ENCODE peak calls at places on chromosomes 5 and 9, in seven cellular contexts. One of them, this sample, is unnamed.

GRCh38 chr9:94894111-94894699 is 167.7 kb downstream of the AOPEP start:
- DNase-seq in BE2C: no peak
- DNase-seq in lung: no peak
- DNase-seq in AG09309: no peak
- DNase-seq in MM.1S: no peak
- DNase-seq in CD8-positive, alpha-beta T cell: no peak
- DNase-seq in foreskin fibroblast: no peak
- DNase-seq in this sample: no peak

GRCh38 chr5:131250749-131251148 is 13.1 kb upstream of the CDC42SE2 start:
- DNase-seq in BE2C: no peak
- DNase-seq in lung: no peak
- DNase-seq in AG09309: no peak
- DNase-seq in MM.1S: no peak
- DNase-seq in CD8-positive, alpha-beta T cell: no peak
- DNase-seq in foreskin fibroblast: no peak
- DNase-seq in this sample: no peak

GRCh38 chr9:93612052-93612795 is 35.8 kb downstream of the PHF2 start:
- DNase-seq in BE2C: no peak
- DNase-seq in lung: no peak
- DNase-seq in AG09309: no peak
- DNase-seq in MM.1S: no peak
- DNase-seq in CD8-positive, alpha-beta T cell: no peak
- DNase-seq in foreskin fibroblast: no peak
- DNase-seq in this sample: no peak

GRCh38 chr9:91727316-91727861 is 222.6 kb downstream of the ROR2 start:
- DNase-seq in BE2C: peak
- DNase-seq in lung: no peak
- DNase-seq in AG09309: no peak
- DNase-seq in MM.1S: peak
- DNase-seq in CD8-positive, alpha-beta T cell: no peak
- DNase-seq in foreskin fibroblast: peak
- DNase-seq in this sample: peak

GRCh38 chr5:167271061-167271460 is 1020.4 kb upstream of the WWC1 start:
- DNase-seq in BE2C: no peak
- DNase-seq in lung: no peak
- DNase-seq in AG09309: no peak
- DNase-seq in MM.1S: no peak
- DNase-seq in CD8-positive, alpha-beta T cell: no peak
- DNase-seq in foreskin fibroblast: no peak
- DNase-seq in this sample: no peak

GRCh38 chr9:6433405-6433804 is 20.4 kb downstream of the UHRF2 start:
- DNase-seq in BE2C: no peak
- DNase-seq in lung: no peak
- DNase-seq in AG09309: no peak
- DNase-seq in MM.1S: no peak
- DNase-seq in CD8-positive, alpha-beta T cell: no peak
- DNase-seq in foreskin fibroblast: peak
- DNase-seq in this sample: no peak

GRCh38 chr5:138435943-138436342 is 2.9 kb upstream of the REEP2 start:
- DNase-seq in BE2C: no peak
- DNase-seq in lung: no peak
- DNase-seq in AG09309: no peak
- DNase-seq in MM.1S: no peak
- DNase-seq in CD8-positive, alpha-beta T cell: no peak
- DNase-seq in foreskin fibroblast: no peak
- DNase-seq in this sample: no peak

GRCh38 chr5:66864240-66864884 is 268.2 kb downstream of the MAST4 start:
- DNase-seq in BE2C: peak
- DNase-seq in lung: no peak
- DNase-seq in AG09309: peak
- DNase-seq in MM.1S: peak
- DNase-seq in CD8-positive, alpha-beta T cell: no peak
- DNase-seq in foreskin fibroblast: peak
- DNase-seq in this sample: no peak

GRCh38 chr5:177249761-177250537 is 53.6 kb downstream of the RAB24 start:
- DNase-seq in BE2C: no peak
- DNase-seq in lung: no peak
- DNase-seq in AG09309: no peak
- DNase-seq in MM.1S: no peak
- DNase-seq in CD8-positive, alpha-beta T cell: no peak
- DNase-seq in foreskin fibroblast: no peak
- DNase-seq in this sample: no peak

GRCh38 chr9:36739538-36740116 is 166.9 kb downstream of the MELK start:
- DNase-seq in BE2C: peak
- DNase-seq in lung: no peak
- DNase-seq in AG09309: no peak
- DNase-seq in MM.1S: no peak
- DNase-seq in CD8-positive, alpha-beta T cell: no peak
- DNase-seq in foreskin fibroblast: no peak
- DNase-seq in this sample: no peak

GRCh38 chr5:84242286-84242685 is 142.4 kb downstream of the EDIL3 start:
- DNase-seq in BE2C: no peak
- DNase-seq in lung: no peak
- DNase-seq in AG09309: peak
- DNase-seq in MM.1S: no peak
- DNase-seq in CD8-positive, alpha-beta T cell: no peak
- DNase-seq in foreskin fibroblast: peak
- DNase-seq in this sample: peak

GRCh38 chr5:119389288-119390065 is 33.7 kb downstream of the TNFAIP8 start:
- DNase-seq in BE2C: no peak
- DNase-seq in lung: no peak
- DNase-seq in AG09309: no peak
- DNase-seq in MM.1S: no peak
- DNase-seq in CD8-positive, alpha-beta T cell: no peak
- DNase-seq in foreskin fibroblast: no peak
- DNase-seq in this sample: no peak

GRCh38 chr5:55634866-55635265 is 77.3 kb downstream of the SLC38A9 start:
- DNase-seq in BE2C: no peak
- DNase-seq in lung: no peak
- DNase-seq in AG09309: no peak
- DNase-seq in MM.1S: no peak
- DNase-seq in CD8-positive, alpha-beta T cell: no peak
- DNase-seq in foreskin fibroblast: no peak
- DNase-seq in this sample: no peak

GRCh38 chr5:68225188-68225910 is 9.8 kb downstream of the PIK3R1 start:
- DNase-seq in BE2C: peak
- DNase-seq in lung: peak
- DNase-seq in AG09309: peak
- DNase-seq in MM.1S: no peak
- DNase-seq in CD8-positive, alpha-beta T cell: no peak
- DNase-seq in foreskin fibroblast: peak
- DNase-seq in this sample: peak

GRCh38 chr5:72380491-72381274 is 60.5 kb downstream of the PTCD2 start:
- DNase-seq in BE2C: no peak
- DNase-seq in lung: no peak
- DNase-seq in AG09309: no peak
- DNase-seq in MM.1S: no peak
- DNase-seq in CD8-positive, alpha-beta T cell: no peak
- DNase-seq in foreskin fibroblast: no peak
- DNase-seq in this sample: no peak

GRCh38 chr5:74870299-74871067 is 4.3 kb upstream of the FAM169A start:
- DNase-seq in BE2C: no peak
- DNase-seq in lung: no peak
- DNase-seq in AG09309: peak
- DNase-seq in MM.1S: no peak
- DNase-seq in CD8-positive, alpha-beta T cell: no peak
- DNase-seq in foreskin fibroblast: no peak
- DNase-seq in this sample: no peak

GRCh38 chr9:70390922-70391321 is 23.5 kb downstream of the KLF9 start:
- DNase-seq in BE2C: no peak
- DNase-seq in lung: no peak
- DNase-seq in AG09309: no peak
- DNase-seq in MM.1S: no peak
- DNase-seq in CD8-positive, alpha-beta T cell: no peak
- DNase-seq in foreskin fibroblast: no peak
- DNase-seq in this sample: no peak

DNA sequence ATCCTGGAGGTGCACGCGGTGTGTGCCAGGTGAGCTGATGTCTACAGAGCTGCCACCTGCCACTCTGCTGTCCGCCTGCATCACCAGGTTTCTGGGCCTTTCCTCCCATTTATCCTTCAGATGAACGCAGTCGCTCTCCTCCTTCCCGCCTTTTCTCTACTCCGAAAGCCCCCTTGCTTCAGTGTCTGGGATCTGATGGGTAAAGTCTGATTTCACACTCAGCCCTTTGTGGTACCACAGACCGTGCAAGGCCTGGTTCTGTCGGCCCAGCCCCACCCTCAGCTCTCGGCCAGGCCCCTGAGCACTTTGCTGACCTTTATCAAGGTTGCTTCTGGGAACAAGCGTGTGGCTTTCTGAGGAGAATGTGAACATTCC is 32.5 kb downstream of the GLT6D1 start:
- DNase-seq in BE2C: no peak
- DNase-seq in lung: peak
- DNase-seq in AG09309: no peak
- DNase-seq in MM.1S: no peak
- DNase-seq in CD8-positive, alpha-beta T cell: no peak
- DNase-seq in foreskin fibroblast: no peak
- DNase-seq in this sample: no peak
- H3K4me3 ChIP-seq in BE2C: no peak
- H3K4me3 ChIP-seq in lung: no peak
- H3K4me3 ChIP-seq in AG09309: no peak
- H3K4me3 ChIP-seq in MM.1S: no peak
- H3K4me3 ChIP-seq in CD8-positive, alpha-beta T cell: no peak
- H3K4me3 ChIP-seq in foreskin fibroblast: no peak
- H3K4me3 ChIP-seq in this sample: no peak

GRCh38 chr5:179271821-179272325 is 73.4 kb downstream of the ADAMTS2 start:
- DNase-seq in BE2C: no peak
- DNase-seq in lung: no peak
- DNase-seq in AG09309: no peak
- DNase-seq in MM.1S: no peak
- DNase-seq in CD8-positive, alpha-beta T cell: no peak
- DNase-seq in foreskin fibroblast: no peak
- DNase-seq in this sample: no peak
- TF ChIP-seq CTCF in BE2C: no peak
- TF ChIP-seq CTCF in lung: no peak
- TF ChIP-seq CTCF in AG09309: no peak
- TF ChIP-seq CTCF in MM.1S: no peak
- TF ChIP-seq CTCF in CD8-positive, alpha-beta T cell: no peak
- TF ChIP-seq CTCF in foreskin fibroblast: no peak
- TF ChIP-seq CTCF in this sample: no peak

GRCh38 chr5:142685418-142686209 is at the start of gene FGF1:
- DNase-seq in BE2C: peak
- DNase-seq in lung: no peak
- DNase-seq in AG09309: no peak
- DNase-seq in MM.1S: no peak
- DNase-seq in CD8-positive, alpha-beta T cell: no peak
- DNase-seq in foreskin fibroblast: peak
- DNase-seq in this sample: no peak
- H3K4me3 ChIP-seq in BE2C: no peak
- H3K4me3 ChIP-seq in lung: no peak
- H3K4me3 ChIP-seq in AG09309: no peak
- H3K4me3 ChIP-seq in MM.1S: no peak
- H3K4me3 ChIP-seq in CD8-positive, alpha-beta T cell: no peak
- H3K4me3 ChIP-seq in foreskin fibroblast: no peak
- H3K4me3 ChIP-seq in this sample: no peak

DNA sequence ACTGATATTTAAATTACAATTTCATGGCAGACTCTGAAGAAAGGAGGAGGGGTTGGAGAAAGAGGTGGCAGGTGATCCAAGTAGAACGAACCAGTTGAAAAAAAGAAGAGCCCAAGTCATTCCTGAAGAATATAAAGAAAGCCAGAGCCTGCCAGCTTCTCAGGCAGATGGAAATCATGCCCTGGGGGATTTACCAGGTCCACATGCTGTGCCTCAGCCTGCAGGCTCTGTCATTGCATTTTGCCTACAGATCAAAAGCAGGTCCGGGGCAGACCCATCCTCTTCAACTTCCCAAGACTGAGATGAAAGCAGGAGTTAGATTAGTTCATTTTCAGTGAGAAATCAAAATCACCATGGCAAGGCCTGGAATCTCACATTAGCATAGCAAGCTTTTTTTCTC is 48.5 kb downstream of the GDNF start:
- DNase-seq in BE2C: peak
- DNase-seq in lung: no peak
- DNase-seq in AG09309: no peak
- DNase-seq in MM.1S: no peak
- DNase-seq in CD8-positive, alpha-beta T cell: no peak
- DNase-seq in foreskin fibroblast: no peak
- DNase-seq in this sample: no peak
- TF ChIP-seq CTCF in BE2C: no peak
- TF ChIP-seq CTCF in lung: no peak
- TF ChIP-seq CTCF in AG09309: no peak
- TF ChIP-seq CTCF in MM.1S: no peak
- TF ChIP-seq CTCF in CD8-positive, alpha-beta T cell: no peak
- TF ChIP-seq CTCF in foreskin fibroblast: no peak
- TF ChIP-seq CTCF in this sample: no peak

DNA sequence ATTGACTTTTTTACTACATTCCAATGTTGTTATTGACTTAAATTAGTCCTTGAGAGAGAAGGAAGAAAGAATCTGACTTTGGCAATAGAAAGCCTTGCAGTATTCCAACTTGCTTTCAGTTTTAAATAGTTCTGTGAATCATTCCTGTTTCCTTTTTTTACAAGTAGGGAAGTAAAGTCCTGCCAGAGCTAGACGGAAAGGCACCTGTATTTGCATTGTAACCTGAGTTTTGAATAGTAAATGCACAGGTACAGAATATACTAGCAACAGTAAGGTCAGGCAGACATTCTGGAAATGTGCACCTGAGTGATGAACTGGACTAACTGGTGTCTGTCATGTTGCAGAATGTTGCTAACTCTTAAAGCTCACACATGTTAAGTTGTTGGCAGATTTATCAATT is 100.9 kb downstream of the PRKACG start:
- DNase-seq in BE2C: no peak
- DNase-seq in lung: no peak
- DNase-seq in AG09309: no peak
- DNase-seq in MM.1S: no peak
- DNase-seq in CD8-positive, alpha-beta T cell: no peak
- DNase-seq in foreskin fibroblast: no peak
- DNase-seq in this sample: no peak
- H3K4me3 ChIP-seq in BE2C: no peak
- H3K4me3 ChIP-seq in lung: no peak
- H3K4me3 ChIP-seq in AG09309: no peak
- H3K4me3 ChIP-seq in MM.1S: no peak
- H3K4me3 ChIP-seq in CD8-positive, alpha-beta T cell: no peak
- H3K4me3 ChIP-seq in foreskin fibroblast: no peak
- H3K4me3 ChIP-seq in this sample: no peak

GRCh38 chr5:54329731-54330709 is 19.6 kb upstream of the ARL15 start:
- DNase-seq in BE2C: no peak
- DNase-seq in lung: no peak
- DNase-seq in AG09309: peak
- DNase-seq in MM.1S: no peak
- DNase-seq in CD8-positive, alpha-beta T cell: no peak
- DNase-seq in foreskin fibroblast: peak
- DNase-seq in this sample: peak
- TF ChIP-seq CTCF in BE2C: no peak
- TF ChIP-seq CTCF in lung: no peak
- TF ChIP-seq CTCF in AG09309: no peak
- TF ChIP-seq CTCF in MM.1S: no peak
- TF ChIP-seq CTCF in CD8-positive, alpha-beta T cell: no peak
- TF ChIP-seq CTCF in foreskin fibroblast: no peak
- TF ChIP-seq CTCF in this sample: no peak